ENCODE peak calls at places on chromosomes 6 and 20, in five cellular contexts. E is stimulated activated CD4-positive, alpha-beta T cell treated with anti-CD3 and anti-CD28 coated beads, Interleukin-4, amount 100 ng/mL, for 24 hours; Z is sigmoid colon; K is A549; L is central memory CD4-positive, alpha-beta T cell. F is an unnamed sample.
A peak's percentile ranks its signal among the peaks of the same experiment; 100 is the strongest.

GRCh38 chr6:25660512-25660911 is 8.5 kb downstream of the SCGN start:
- DNase-seq in E (peak; percentile 22), Z (no peak), K (peak; percentile 76), L (no peak), F (peak; percentile 26)

GRCh38 chr6:107062691-107063090 is 34.7 kb downstream of the MTRES1 start:
- DNase-seq in E (no peak), Z (no peak), K (no peak), L (no peak), F (no peak)

GRCh38 chr6:121688974-121689373 is 253.5 kb downstream of the GJA1 start:
- DNase-seq in E (no peak), Z (no peak), K (no peak), L (no peak), F (peak; percentile 30)

GRCh38 chr6:37667050-37667814 is 30.5 kb downstream of the MDGA1 start:
- DNase-seq in E (no peak), Z (no peak), K (peak; percentile 38), L (no peak), F (peak; percentile 26)

GRCh38 chr6:150256618-150257272 is 112.1 kb upstream of the IYD start:
- DNase-seq in E (no peak), Z (no peak), K (no peak), L (no peak), F (no peak)

GRCh38 chr6:125780540-125781306 is 10.0 kb upstream of the NCOA7 start:
- DNase-seq in E (peak; percentile 59), Z (peak; percentile 74), K (peak; percentile 83), L (peak; percentile 73), F (peak; percentile 41)

GRCh38 chr6:109062756-109063352 is 31.8 kb downstream of the SESN1 start:
- DNase-seq in E (no peak), Z (no peak), K (no peak), L (no peak), F (no peak)

GRCh38 chr20:7843613-7844012 is 96.6 kb downstream of the HAO1 start:
- DNase-seq in E (no peak), Z (peak; percentile 75), K (no peak), L (no peak), F (no peak)

GRCh38 chr6:25402125-25402524 is 123.0 kb downstream of the CARMIL1 start:
- DNase-seq in E (no peak), Z (no peak), K (no peak), L (no peak), F (no peak)

GRCh38 chr6:127023001-127023778 is 95.3 kb upstream of the RSPO3 start:
- DNase-seq in E (no peak), Z (no peak), K (peak; percentile 17), L (no peak), F (no peak)

GRCh38 chr6:157047951-157048350 is 270.8 kb downstream of the ARID1B start:
- DNase-seq in E (no peak), Z (no peak), K (no peak), L (no peak), F (no peak)

GRCh38 chr6:143158113-143158581 is 97.5 kb downstream of the AIG1 start:
- DNase-seq in E (no peak), Z (no peak), K (no peak), L (no peak), F (no peak)

GRCh38 chr6:117169060-117169635 is 96.2 kb upstream of the VGLL2 start:
- DNase-seq in E (no peak), Z (no peak), K (no peak), L (no peak), F (no peak)

GRCh38 chr20:19950042-19950441 is 67.1 kb upstream of the NAA20 start:
- DNase-seq in E (no peak), Z (no peak), K (no peak), L (no peak), F (no peak)

GRCh38 chr6:63816979-63817436 is 181.4 kb downstream of the PHF3 start:
- DNase-seq in E (no peak), Z (no peak), K (peak; percentile 20), L (no peak), F (no peak)

GRCh38 chr6:108781419-108782110 is 66.7 kb upstream of the ARMC2 start:
- DNase-seq in E (no peak), Z (no peak), K (no peak), L (no peak), F (no peak)

F was measured in HTR-8/SVneo.